ENCODE peak calls at places on chromosomes 3 and 15, in eight cellular contexts. M is cortex of kidney; R is nephron progenitor cell; L is HCEC 1CT; W is CD8-positive, alpha-beta memory T cell; G is T-helper 22 cell; K is activated T-cell treated with anti-CD3 and anti-CD28 coated beads for 24 hours; Z is NCI-H1417. S is an unnamed sample.

GRCh38 chr3:121894191-121894990 is at the start of gene SLC15A2:
- DNase-seq in G (no peak), M (no peak), Z (no peak), W (no peak), R (no peak), K (no peak), L (no peak), S (no peak)

GRCh38 chr15:90033006-90033405 is 31.9 kb downstream of the ZNF710 start:
- DNase-seq in R (no peak), Z (no peak), G (no peak), L (no peak), M (no peak), K (no peak), W (no peak), S (no peak)

GRCh38 chr3:134194247-134194646 is 56.4 kb downstream of the RYK start:
- DNase-seq in W (no peak), M (no peak), R (no peak), Z (no peak), K (no peak), L (no peak), G (no peak), S (no peak)

GRCh38 chr15:90496791-90497190 is 32.9 kb upstream of the CRTC3 start:
- DNase-seq in R (no peak), K (no peak), G (no peak), W (no peak), M (no peak), L (no peak), Z (no peak), S (no peak)

GRCh38 chr3:179801263-179801662 is 148.4 kb downstream of the USP13 start:
- DNase-seq in K (no peak), Z (no peak), G (no peak), M (no peak), W (no peak), R (no peak), L (peak), S (no peak)

GRCh38 chr3:170220871-170221270 is 1.4 kb upstream of the PRKCI start:
- DNase-seq in W (no peak), G (no peak), R (no peak), L (peak), Z (no peak), K (no peak), M (no peak), S (no peak)

GRCh38 chr3:81592101-81592500 is 169.3 kb downstream of the GBE1 start:
- DNase-seq in M (no peak), L (peak), G (no peak), R (no peak), K (no peak), Z (no peak), W (no peak), S (no peak)

GRCh38 chr3:60557122-60557521 is 694.1 kb downstream of the FHIT start:
- DNase-seq in M (no peak), Z (no peak), W (no peak), L (no peak), R (no peak), G (no peak), K (no peak), S (no peak)

GRCh38 chr15:66644000-66644787 is 57.8 kb upstream of the SMAD6 start:
- DNase-seq in L (no peak), G (no peak), K (no peak), W (no peak), R (no peak), M (no peak), Z (no peak), S (no peak)

GRCh38 chr3:126706631-126707030 is 2.6 kb downstream of the CHCHD6 start:
- DNase-seq in Z (no peak), M (no peak), W (no peak), L (no peak), K (no peak), R (no peak), G (no peak), S (no peak)

GRCh38 chr3:77041156-77041696 is 1.3 kb downstream of the ROBO2 start:
- DNase-seq in L (no peak), G (no peak), M (no peak), W (no peak), R (no peak), K (no peak), Z (peak), S (no peak)

GRCh38 chr3:126137490-126138130 is 42.8 kb downstream of the ALDH1L1 start:
- DNase-seq in K (no peak), L (no peak), Z (no peak), M (no peak), W (no peak), R (no peak), G (no peak), S (no peak)

GRCh38 chr15:68650901-68651709 is 72.3 kb downstream of the CORO2B start:
- DNase-seq in Z (no peak), R (peak), W (peak), L (no peak), K (peak), G (no peak), M (no peak), S (no peak)

GRCh38 chr3:52083556-52084087 is 27.3 kb upstream of the DUSP7 start:
- DNase-seq in L (no peak), R (no peak), K (no peak), Z (no peak), M (no peak), W (no peak), G (no peak), S (no peak)

GRCh38 chr3:193789455-193789854 is 196.4 kb downstream of the OPA1 start:
- DNase-seq in R (no peak), K (no peak), L (no peak), Z (no peak), G (no peak), M (no peak), W (no peak), S (no peak)

GRCh38 chr3:89145995-89146394 is 38.6 kb downstream of the EPHA3 start:
- DNase-seq in R (no peak), G (no peak), Z (no peak), W (no peak), L (peak), K (no peak), M (no peak), S (no peak)

GRCh38 chr15:34241376-34242350 is 16.8 kb downstream of the EMC4 start:
- DNase-seq in G (no peak), Z (peak), K (peak), L (peak), R (no peak), W (no peak), M (no peak), S (peak)

GRCh38 chr3:138186803-138187295 is 252 bp upstream of the ARMC8 start:
- DNase-seq in M (no peak), K (peak), W (peak), G (peak), Z (peak), R (peak), L (peak), S (peak)

GRCh38 chr3:64130436-64130835 is 94.8 kb downstream of the PRICKLE2 start:
- DNase-seq in R (no peak), K (no peak), M (no peak), Z (no peak), L (no peak), G (no peak), W (no peak), S (no peak)

GRCh38 chr15:77347197-77347596 is 72.7 kb downstream of the PEAK1 start:
- DNase-seq in G (no peak), M (no peak), Z (no peak), L (no peak), K (no peak), W (no peak), R (no peak), S (no peak)

GRCh38 chr3:172658344-172659245 is 52.3 kb downstream of the NCEH1 start:
- DNase-seq in G (no peak), M (no peak), L (peak), R (no peak), K (no peak), W (no peak), Z (no peak), S (no peak)

GRCh38 chr3:111570404-111571030 is 24.6 kb downstream of the ZBED2 start:
- DNase-seq in R (no peak), L (no peak), K (no peak), Z (no peak), M (no peak), G (no peak), W (no peak), S (no peak)

GRCh38 chr3:73563896-73564582 is 60.7 kb downstream of the PDZRN3 start:
- DNase-seq in R (no peak), G (no peak), W (no peak), M (no peak), Z (no peak), K (no peak), L (peak), S (no peak)

GRCh38 chr3:354433-354832 is 157.9 kb downstream of the CHL1 start:
- DNase-seq in Z (peak), M (no peak), R (peak), L (peak), G (no peak), W (no peak), K (no peak), S (no peak)

GRCh38 chr3:100141576-100141975 is 27.3 kb upstream of the FILIP1L start:
- DNase-seq in M (no peak), W (no peak), G (no peak), R (no peak), K (no peak), Z (no peak), L (no peak), S (no peak)

GRCh38 chr3:64475037-64475436 is 212.8 kb downstream of the ADAMTS9 start:
- DNase-seq in M (no peak), R (no peak), Z (no peak), G (no peak), W (no peak), K (no peak), L (no peak), S (no peak)

GRCh38 chr3:101567528-101568317 is 6.1 kb downstream of the TRMT10C start:
- DNase-seq in W (no peak), R (no peak), G (no peak), K (peak), Z (no peak), M (no peak), L (peak), S (no peak)

GRCh38 chr15:80404057-80404718 is at the start of gene ARNT2:
- DNase-seq in G (no peak), R (peak), Z (peak), K (no peak), M (no peak), L (no peak), W (no peak), S (no peak)

GRCh38 chr3:30504939-30505338 is 101.5 kb upstream of the TGFBR2 start:
- DNase-seq in M (no peak), G (no peak), R (no peak), Z (no peak), L (no peak), W (no peak), K (no peak), S (no peak)

GRCh38 chr3:39412668-39413260 is 6.2 kb downstream of the RPSA start:
- DNase-seq in K (no peak), W (no peak), Z (no peak), M (no peak), R (no peak), L (no peak), G (no peak), S (no peak)

GRCh38 chr3:5186089-5186853 is 1.2 kb upstream of the EDEM1 start:
- DNase-seq in L (no peak), Z (peak), K (no peak), G (no peak), R (no peak), M (no peak), W (no peak), S (no peak)

GRCh38 chr3:177468816-177469590 is 271.7 kb upstream of the TBL1XR1 start:
- DNase-seq in K (no peak), L (peak), G (no peak), Z (no peak), W (no peak), R (no peak), M (no peak), S (no peak)

GRCh38 chr15:99058421-99058870 is 46.4 kb upstream of the SYNM start:
- DNase-seq in M (no peak), K (no peak), L (no peak), Z (peak), W (no peak), G (no peak), R (no peak), S (no peak)

GRCh38 chr15:71115567-71116351 is 488 bp downstream of the THSD4 start:
- DNase-seq in G (no peak), M (no peak), W (no peak), K (no peak), L (peak), Z (peak), R (peak), S (no peak)

GRCh38 chr3:64571982-64572381 is 115.8 kb downstream of the ADAMTS9 start:
- DNase-seq in R (no peak), Z (no peak), W (no peak), L (no peak), M (no peak), G (no peak), K (no peak), S (no peak)

GRCh38 chr3:184874709-184875644 is 63.0 kb downstream of the VPS8 start:
- DNase-seq in L (peak), R (peak), M (no peak), K (no peak), W (no peak), G (no peak), Z (peak), S (peak)